ENCODE peak calls at places on chromosomes 4 and X, in five cellular contexts. K, B, H, L and R are unnamed samples.

GRCh38 chr4:113384600-113384999 is 335.1 kb downstream of the ANK2 start:
- DNase-seq in K (no peak), B (no peak), H (no peak), L (no peak), R (no peak)

GRCh38 chrX:141405878-141406492 is 163.7 kb upstream of the SPANXC start:
- DNase-seq in K (no peak), B (peak; percentile 93), H (no peak), L (no peak), R (no peak)

GRCh38 chrX:20513185-20513584 is 246.5 kb upstream of the RPS6KA3 start:
- DNase-seq in K (no peak), B (no peak), H (no peak), L (no peak), R (no peak)

GRCh38 chr4:80305466-80305865 is 30.1 kb upstream of the CFAP299 start:
- DNase-seq in K (no peak), B (no peak), H (no peak), L (no peak), R (no peak)

GRCh38 chr4:108030332-108030731 is 40.6 kb downstream of the HADH start:
- DNase-seq in K (peak; percentile 25), B (peak; percentile 27), H (no peak), L (no peak), R (peak; percentile 2)

GRCh38 chrX:32597777-32598176 is 613.6 kb downstream of the DMD start:
- DNase-seq in K (no peak), B (no peak), H (no peak), L (no peak), R (no peak)

GRCh38 chr4:149719357-149719756 is 96.3 kb downstream of the IQCM start:
- DNase-seq in K (no peak), B (no peak), H (no peak), L (no peak), R (no peak)

GRCh38 chrX:118726887-118727685 is at the start of gene IL13RA1:
- DNase-seq in K (peak; percentile 29), B (peak; percentile 74), H (peak; percentile 94), L (peak; percentile 72), R (peak; percentile 25)

GRCh38 chr4:53734584-53735363 is 143.5 kb upstream of the LNX1 start:
- DNase-seq in K (no peak), B (no peak), H (no peak), L (no peak), R (no peak)

GRCh38 chr4:109990307-109991257 is 77.9 kb downstream of the EGF start:
- DNase-seq in K (no peak), B (no peak), H (no peak), L (no peak), R (no peak)

GRCh38 chr4:137660211-137660610 is 127.9 kb upstream of the PCDH18 start:
- DNase-seq in K (no peak), B (no peak), H (no peak), L (no peak), R (no peak)

GRCh38 chrX:19956923-19957322 is 33.9 kb downstream of the BCLAF3 start:
- DNase-seq in K (no peak), B (no peak), H (no peak), L (no peak), R (no peak)

GRCh38 chrX:23779025-23779424 is 3.9 kb upstream of the SAT1 start:
- DNase-seq in K (no peak), B (no peak), H (no peak), L (no peak), R (no peak)

GRCh38 chr4:13527983-13528822 is 16.1 kb downstream of the NKX3-2 start:
- DNase-seq in K (no peak), B (no peak), H (no peak), L (no peak), R (peak; percentile 94)

GRCh38 chr4:610411-611261 is 14.7 kb upstream of the PDE6B start:
- DNase-seq in K (no peak), B (peak; percentile 27), H (peak; percentile 62), L (no peak), R (no peak)

GRCh38 chrX:65994519-65995501 is 45.1 kb downstream of the VSIG4 start:
- DNase-seq in K (no peak), B (no peak), H (no peak), L (no peak), R (no peak)

GRCh38 chrX:136783159-136783558 is 2.4 kb upstream of the ARHGEF6 start:
- DNase-seq in K (no peak), B (no peak), H (no peak), L (no peak), R (no peak)

GRCh38 chr4:136731025-136731424 is 801.3 kb downstream of the PCDH18 start:
- DNase-seq in K (no peak), B (no peak), H (no peak), L (no peak), R (no peak)

GRCh38 chr4:99998062-99998880 is 48.2 kb upstream of the H2AZ1 start:
- DNase-seq in K (no peak), B (no peak), H (no peak), L (no peak), R (peak; percentile 6)

GRCh38 chr4:139554726-139555072 is 1.3 kb downstream of the SETD7 start:
- DNase-seq in K (no peak), B (no peak), H (no peak), L (no peak), R (no peak)

GRCh38 chr4:151948351-151949016 is 187.7 kb upstream of the GATB start:
- DNase-seq in K (no peak), B (no peak), H (no peak), L (no peak), R (no peak)

GRCh38 chr4:168685136-168685535 is 188.3 kb downstream of the PALLD start:
- DNase-seq in K (no peak), B (no peak), H (no peak), L (no peak), R (no peak)

GRCh38 chr4:157984285-157984911 is 188.4 kb downstream of the GASK1B start:
- DNase-seq in K (no peak), B (no peak), H (no peak), L (no peak), R (no peak)

GRCh38 chr4:98482847-98483806 is 175.3 kb downstream of the TSPAN5 start:
- DNase-seq in K (no peak), B (peak; percentile 35), H (no peak), L (no peak), R (no peak)

GRCh38 chr4:183919173-183919572 is 14.1 kb downstream of the STOX2 start:
- DNase-seq in K (no peak), B (no peak), H (peak; percentile 50), L (no peak), R (no peak)

GRCh38 chr4:28639747-28640146 is 1779.1 kb downstream of the STIM2 start:
- DNase-seq in K (no peak), B (no peak), H (no peak), L (no peak), R (no peak)

GRCh38 chrX:154441564-154441963 is 2.4 kb upstream of the FAM50A start:
- DNase-seq in K (no peak), B (no peak), H (no peak), L (no peak), R (no peak)
- TF ChIP-seq POLR2AphosphoS5 in K (no peak), B (no peak), H (no peak), L (no peak), R (no peak)

GRCh38 chr4:176921256-176921655 is 128.5 kb upstream of the VEGFC start:
- DNase-seq in K (no peak), B (no peak), H (no peak), L (no peak), R (no peak)

GRCh38 chr4:176919631-176920030 is 126.9 kb upstream of the VEGFC start:
- DNase-seq in K (no peak), B (no peak), H (no peak), L (no peak), R (no peak)

GRCh38 chr4:176925962-176926361 is 133.2 kb upstream of the VEGFC start:
- DNase-seq in K (no peak), B (no peak), H (no peak), L (no peak), R (no peak)

GRCh38 chr4:176924238-176924637 is 131.5 kb upstream of the VEGFC start:
- DNase-seq in K (no peak), B (no peak), H (no peak), L (no peak), R (no peak)

DNA sequence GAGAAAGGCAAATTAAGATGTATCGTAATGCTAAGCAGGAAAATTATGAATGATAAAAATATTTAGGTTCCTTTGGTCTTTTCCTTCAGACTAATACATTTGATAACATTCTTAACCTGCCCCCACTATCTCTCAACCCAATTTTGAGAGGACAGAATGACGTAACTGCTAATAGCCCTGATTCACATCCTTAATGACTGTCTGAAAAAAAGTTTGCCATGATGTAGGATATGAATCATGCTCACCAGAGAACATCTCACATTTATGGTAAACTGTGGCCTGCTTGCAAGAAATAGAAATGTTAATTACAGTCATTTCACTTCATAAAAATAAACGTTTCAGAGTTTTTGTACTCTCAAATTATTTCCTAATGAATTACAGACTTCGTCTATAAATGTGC is 128.0 kb upstream of the VEGFC start:
- DNase-seq in K (no peak), B (peak; percentile 36), H (no peak), L (no peak), R (no peak)
- TF ChIP-seq POLR2AphosphoS5 in K (no peak), B (no peak), H (no peak), L (no peak), R (no peak)

DNA sequence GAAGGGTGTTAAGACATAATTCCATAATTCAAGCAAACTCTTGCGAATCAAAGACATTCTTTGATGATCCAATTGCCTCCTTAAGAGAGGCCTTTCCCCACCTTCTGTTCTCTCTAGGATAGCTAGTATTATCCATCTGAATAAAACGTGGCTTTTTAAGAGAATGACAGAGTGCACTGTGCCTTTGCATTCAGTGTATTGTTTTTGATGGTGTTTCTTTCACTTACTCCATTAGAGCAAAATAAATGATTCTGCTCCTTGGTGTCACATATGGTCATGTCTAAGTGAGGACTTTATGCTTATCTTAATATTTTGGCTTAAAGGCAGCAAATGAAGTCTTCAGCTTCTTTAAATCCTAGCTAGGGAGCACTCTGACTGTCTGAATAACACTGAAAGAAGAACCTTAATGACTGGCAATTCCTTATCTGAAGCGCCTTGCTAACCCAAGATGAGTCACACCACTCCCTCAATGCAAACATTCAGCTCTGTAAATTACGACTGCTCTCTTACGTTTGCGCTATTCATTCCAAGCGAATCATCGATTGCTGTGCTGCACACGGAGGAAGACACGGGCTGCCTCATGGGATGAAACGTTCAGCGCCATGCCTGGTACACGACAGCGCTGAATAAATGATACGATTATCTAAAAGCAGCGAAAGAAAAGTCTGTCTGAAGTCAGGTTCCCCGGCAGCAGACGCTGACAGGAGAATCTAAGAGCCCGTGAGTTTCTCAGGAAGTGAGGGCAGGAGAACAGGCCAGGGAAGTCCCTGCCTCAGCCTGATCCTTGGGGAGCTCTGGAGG is 35.1 kb upstream of the GEMIN8 start:
- DNase-seq in K (no peak), B (no peak), H (no peak), L (no peak), R (no peak)
- TF ChIP-seq POLR2AphosphoS5 in K (no peak), B (no peak), H (no peak), L (no peak), R (no peak)

DNA sequence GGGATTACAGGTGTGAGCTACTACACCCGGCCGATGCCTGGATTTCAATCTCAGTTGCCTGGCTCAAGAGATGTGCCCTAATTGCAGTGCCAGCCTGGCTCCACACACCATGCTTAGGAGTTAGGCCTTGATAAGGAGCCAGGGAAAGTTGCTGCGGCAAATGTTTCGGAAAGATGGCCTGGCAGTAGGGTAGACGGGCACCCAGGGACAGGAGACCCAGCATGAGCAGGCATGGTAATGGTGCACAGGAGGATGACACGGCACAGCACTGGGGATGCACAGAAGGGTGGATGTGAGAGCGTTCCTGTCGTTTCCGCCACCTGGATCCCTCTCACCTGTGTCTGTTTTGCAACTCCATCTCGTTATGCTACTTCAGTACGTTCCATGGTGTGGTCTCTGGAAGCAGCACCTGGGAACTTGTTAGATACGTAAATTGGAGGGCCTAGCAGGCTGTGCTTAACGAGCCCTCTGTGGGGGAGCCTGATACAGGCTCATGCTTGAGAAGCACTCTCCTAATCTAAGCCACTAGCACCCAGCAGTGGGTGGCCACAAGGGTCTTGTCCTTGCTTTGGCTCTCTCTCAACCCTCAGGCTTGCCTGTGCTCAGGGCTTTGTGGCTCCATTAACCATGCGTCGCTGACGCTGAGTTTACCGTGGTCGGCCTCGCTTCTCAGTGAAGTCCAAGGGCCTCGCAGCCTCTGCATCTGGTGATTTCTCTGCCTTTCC is 20.3 kb downstream of the RNF4 start:
- DNase-seq in K (no peak), B (no peak), H (no peak), L (no peak), R (no peak)
- TF ChIP-seq POLR2AphosphoS5 in K (peak; percentile 34), B (no peak), H (no peak), L (no peak), R (no peak)